ENCODE peak calls at places on chromosomes 2 and 18, in five cellular contexts. One of them, this sample, is unnamed.

GRCh38 chr2:55985406-55985805 is 61.8 kb upstream of the EFEMP1 start:
- DNase-seq in foreskin fibroblast: no peak
- DNase-seq in mucosa of descending colon: no peak
- DNase-seq in left ventricle myocardium inferior: no peak
- DNase-seq in bronchial epithelial cell: no peak
- DNase-seq in this sample: no peak

GRCh38 chr18:48917579-48918101 is 33.1 kb downstream of the SMAD7 start:
- DNase-seq in bronchial epithelial cell: no peak
- DNase-seq in foreskin fibroblast: no peak
- DNase-seq in left ventricle myocardium inferior: no peak
- DNase-seq in mucosa of descending colon: no peak
- DNase-seq in this sample: no peak

GRCh38 chr2:235055891-235056516 is 104.2 kb downstream of the SH3BP4 start:
- DNase-seq in foreskin fibroblast: peak; percentile 37
- DNase-seq in bronchial epithelial cell: peak; percentile 51
- DNase-seq in mucosa of descending colon: peak; percentile 70
- DNase-seq in left ventricle myocardium inferior: no peak
- DNase-seq in this sample: no peak

GRCh38 chr2:96212336-96212735 is 3.7 kb upstream of the STARD7 start:
- DNase-seq in bronchial epithelial cell: no peak
- DNase-seq in mucosa of descending colon: no peak
- DNase-seq in left ventricle myocardium inferior: no peak
- DNase-seq in foreskin fibroblast: no peak
- DNase-seq in this sample: no peak

GRCh38 chr2:217916504-217917254 is 86.1 kb downstream of the TNS1 start:
- DNase-seq in foreskin fibroblast: no peak
- DNase-seq in bronchial epithelial cell: no peak
- DNase-seq in left ventricle myocardium inferior: no peak
- DNase-seq in mucosa of descending colon: no peak
- DNase-seq in this sample: no peak

GRCh38 chr2:181658444-181658843 is 1.5 kb upstream of the CERKL start:
- DNase-seq in foreskin fibroblast: no peak
- DNase-seq in mucosa of descending colon: no peak
- DNase-seq in bronchial epithelial cell: no peak
- DNase-seq in left ventricle myocardium inferior: no peak
- DNase-seq in this sample: no peak

GRCh38 chr18:74558096-74558495 is 23.8 kb downstream of the CNDP1 start:
- DNase-seq in bronchial epithelial cell: no peak
- DNase-seq in foreskin fibroblast: no peak
- DNase-seq in mucosa of descending colon: no peak
- DNase-seq in left ventricle myocardium inferior: no peak
- DNase-seq in this sample: no peak

GRCh38 chr2:6826081-6826913 is 39.4 kb downstream of the CMPK2 start:
- DNase-seq in foreskin fibroblast: peak; percentile 56
- DNase-seq in left ventricle myocardium inferior: no peak
- DNase-seq in mucosa of descending colon: peak; percentile 67
- DNase-seq in bronchial epithelial cell: peak; percentile 71
- DNase-seq in this sample: no peak

GRCh38 chr18:31684279-31685096 is at the start of gene B4GALT6:
- DNase-seq in left ventricle myocardium inferior: no peak
- DNase-seq in bronchial epithelial cell: no peak
- DNase-seq in foreskin fibroblast: peak; percentile 29
- DNase-seq in mucosa of descending colon: peak; percentile 36
- DNase-seq in this sample: no peak

GRCh38 chr2:121151311-121152109 is 133.5 kb downstream of the TFCP2L1 start:
- DNase-seq in bronchial epithelial cell: peak; percentile 83
- DNase-seq in left ventricle myocardium inferior: no peak
- DNase-seq in foreskin fibroblast: no peak
- DNase-seq in mucosa of descending colon: peak; percentile 90
- DNase-seq in this sample: no peak

GRCh38 chr2:16284941-16285625 is 344.7 kb downstream of the MYCN start:
- DNase-seq in left ventricle myocardium inferior: no peak
- DNase-seq in foreskin fibroblast: no peak
- DNase-seq in mucosa of descending colon: no peak
- DNase-seq in bronchial epithelial cell: no peak
- DNase-seq in this sample: no peak

GRCh38 chr2:53568463-53568862 is 199.1 kb upstream of the CHAC2 start:
- DNase-seq in mucosa of descending colon: no peak
- DNase-seq in left ventricle myocardium inferior: no peak
- DNase-seq in bronchial epithelial cell: peak; percentile 5
- DNase-seq in foreskin fibroblast: no peak
- DNase-seq in this sample: no peak

GRCh38 chr18:42736074-42736473 is 379.4 kb downstream of the RIT2 start:
- DNase-seq in bronchial epithelial cell: no peak
- DNase-seq in foreskin fibroblast: no peak
- DNase-seq in left ventricle myocardium inferior: no peak
- DNase-seq in mucosa of descending colon: no peak
- DNase-seq in this sample: no peak

GRCh38 chr18:13376841-13377351 is 158.3 kb downstream of the LDLRAD4 start:
- DNase-seq in left ventricle myocardium inferior: no peak
- DNase-seq in foreskin fibroblast: no peak
- DNase-seq in bronchial epithelial cell: no peak
- DNase-seq in mucosa of descending colon: no peak
- DNase-seq in this sample: no peak

GRCh38 chr2:172578860-172579512 is 23.1 kb downstream of the PDK1 start:
- DNase-seq in left ventricle myocardium inferior: no peak
- DNase-seq in foreskin fibroblast: no peak
- DNase-seq in mucosa of descending colon: no peak
- DNase-seq in bronchial epithelial cell: no peak
- DNase-seq in this sample: no peak

GRCh38 chr2:43464546-43464945 is 131.3 kb downstream of the THADA start:
- DNase-seq in left ventricle myocardium inferior: peak; percentile 25
- DNase-seq in foreskin fibroblast: peak; percentile 74
- DNase-seq in bronchial epithelial cell: no peak
- DNase-seq in mucosa of descending colon: no peak
- DNase-seq in this sample: no peak

GRCh38 chr2:28904295-28904694 is 9.8 kb downstream of the WDR43 start:
- DNase-seq in bronchial epithelial cell: peak; percentile 63
- DNase-seq in foreskin fibroblast: peak; percentile 44
- DNase-seq in mucosa of descending colon: no peak
- DNase-seq in left ventricle myocardium inferior: no peak
- DNase-seq in this sample: no peak

GRCh38 chr18:275486-275885 is 7.6 kb upstream of the THOC1 start:
- DNase-seq in bronchial epithelial cell: no peak
- DNase-seq in foreskin fibroblast: no peak
- DNase-seq in left ventricle myocardium inferior: no peak
- DNase-seq in mucosa of descending colon: no peak
- DNase-seq in this sample: no peak

GRCh38 chr2:74548919-74549684 is 4.6 kb downstream of the LOXL3 start:
- DNase-seq in mucosa of descending colon: peak; percentile 78
- DNase-seq in bronchial epithelial cell: peak; percentile 40
- DNase-seq in foreskin fibroblast: peak; percentile 88
- DNase-seq in left ventricle myocardium inferior: peak; percentile 79
- DNase-seq in this sample: no peak

GRCh38 chr2:29228276-29228675 is 113.1 kb downstream of the CLIP4 start:
- DNase-seq in mucosa of descending colon: no peak
- DNase-seq in left ventricle myocardium inferior: no peak
- DNase-seq in bronchial epithelial cell: peak; percentile 37
- DNase-seq in foreskin fibroblast: no peak
- DNase-seq in this sample: peak; percentile 42

GRCh38 chr2:14756122-14756541 is 123.6 kb downstream of the LRATD1 start:
- DNase-seq in bronchial epithelial cell: peak; percentile 56
- DNase-seq in foreskin fibroblast: peak; percentile 19
- DNase-seq in left ventricle myocardium inferior: no peak
- DNase-seq in mucosa of descending colon: no peak
- DNase-seq in this sample: no peak

GRCh38 chr2:218959761-218960195 is 312 bp downstream of the CDK5R2 start:
- DNase-seq in mucosa of descending colon: no peak
- DNase-seq in foreskin fibroblast: no peak
- DNase-seq in bronchial epithelial cell: no peak
- DNase-seq in left ventricle myocardium inferior: no peak
- DNase-seq in this sample: no peak

GRCh38 chr2:64273524-64274398 is 129.5 kb upstream of the PELI1 start:
- DNase-seq in bronchial epithelial cell: peak; percentile 94
- DNase-seq in left ventricle myocardium inferior: peak; percentile 36
- DNase-seq in foreskin fibroblast: peak; percentile 93
- DNase-seq in mucosa of descending colon: peak; percentile 73
- DNase-seq in this sample: peak; percentile 83

GRCh38 chr2:141946016-141946415 is 184.8 kb downstream of the LRP1B start:
- DNase-seq in mucosa of descending colon: no peak
- DNase-seq in bronchial epithelial cell: no peak
- DNase-seq in foreskin fibroblast: no peak
- DNase-seq in left ventricle myocardium inferior: no peak
- DNase-seq in this sample: no peak

GRCh38 chr2:69998761-69999160 is 37.3 kb upstream of the ASPRV1 start:
- DNase-seq in mucosa of descending colon: no peak
- DNase-seq in left ventricle myocardium inferior: no peak
- DNase-seq in foreskin fibroblast: no peak
- DNase-seq in bronchial epithelial cell: no peak
- DNase-seq in this sample: no peak

GRCh38 chr2:228703099-228703498 is 521.6 kb upstream of the SPHKAP start:
- DNase-seq in left ventricle myocardium inferior: no peak
- DNase-seq in foreskin fibroblast: no peak
- DNase-seq in mucosa of descending colon: no peak
- DNase-seq in bronchial epithelial cell: no peak
- DNase-seq in this sample: no peak

GRCh38 chr2:15159751-15160177 is 401.4 kb downstream of the NBAS start:
- DNase-seq in mucosa of descending colon: peak; percentile 58
- DNase-seq in foreskin fibroblast: peak; percentile 76
- DNase-seq in left ventricle myocardium inferior: no peak
- DNase-seq in bronchial epithelial cell: peak; percentile 49
- DNase-seq in this sample: peak; percentile 32

GRCh38 chr2:218854860-218855259 is 4.7 kb upstream of the WNT6 start:
- DNase-seq in bronchial epithelial cell: no peak
- DNase-seq in left ventricle myocardium inferior: no peak
- DNase-seq in foreskin fibroblast: no peak
- DNase-seq in mucosa of descending colon: no peak
- DNase-seq in this sample: no peak

GRCh38 chr2:215619989-215620388 is 184.1 kb upstream of the FN1 start:
- DNase-seq in foreskin fibroblast: no peak
- DNase-seq in left ventricle myocardium inferior: peak; percentile 53
- DNase-seq in bronchial epithelial cell: no peak
- DNase-seq in mucosa of descending colon: peak; percentile 45
- DNase-seq in this sample: no peak

DNA sequence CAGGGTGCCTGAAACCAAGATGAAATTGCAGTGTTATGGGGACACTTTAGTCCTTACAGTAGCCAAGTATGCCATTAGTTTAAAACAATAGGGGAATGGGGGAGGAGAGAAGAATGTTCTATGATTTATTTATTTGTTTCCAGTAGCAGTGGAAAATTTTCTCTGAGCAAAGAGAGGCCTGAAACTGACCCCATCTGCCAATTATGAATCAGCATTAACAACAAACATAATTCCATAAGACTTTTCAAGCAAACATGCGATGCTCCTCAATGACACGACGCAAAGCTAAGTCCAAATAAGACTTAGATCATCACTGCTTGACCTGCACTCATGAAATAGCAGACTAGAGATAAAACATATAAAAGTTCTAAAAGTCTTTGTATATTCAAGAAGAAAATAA is 4.0 kb downstream of the KLF7 start:
- DNase-seq in foreskin fibroblast: peak; percentile 77
- DNase-seq in mucosa of descending colon: no peak
- DNase-seq in bronchial epithelial cell: no peak
- DNase-seq in left ventricle myocardium inferior: no peak
- DNase-seq in this sample: no peak
- H3K4me3 ChIP-seq in foreskin fibroblast: peak overlapping the region; percentile 61
- H3K4me3 ChIP-seq in mucosa of descending colon: no peak overlapping the region
- H3K4me3 ChIP-seq in bronchial epithelial cell: no peak overlapping the region
- H3K4me3 ChIP-seq in left ventricle myocardium inferior: peak overlapping the region; percentile 85
- H3K4me3 ChIP-seq in this sample: peak overlapping the region; percentile 83

GRCh38 chr2:85861650-85862049 is 27.1 kb downstream of the ST3GAL5 start:
- DNase-seq in left ventricle myocardium inferior: no peak
- DNase-seq in foreskin fibroblast: no peak
- DNase-seq in mucosa of descending colon: no peak
- DNase-seq in bronchial epithelial cell: no peak
- DNase-seq in this sample: no peak
- H3K4me3 ChIP-seq in left ventricle myocardium inferior: no peak overlapping the region
- H3K4me3 ChIP-seq in foreskin fibroblast: no peak overlapping the region
- H3K4me3 ChIP-seq in mucosa of descending colon: no peak overlapping the region
- H3K4me3 ChIP-seq in bronchial epithelial cell: no peak overlapping the region
- H3K4me3 ChIP-seq in this sample: no peak overlapping the region

GRCh38 chr2:177172034-177172880 is 40.3 kb upstream of the HNRNPA3 start:
- DNase-seq in bronchial epithelial cell: peak; percentile 91
- DNase-seq in foreskin fibroblast: peak; percentile 80
- DNase-seq in left ventricle myocardium inferior: no peak
- DNase-seq in mucosa of descending colon: no peak
- DNase-seq in this sample: peak; percentile 53
- H3K4me3 ChIP-seq in bronchial epithelial cell: no peak overlapping the region
- H3K4me3 ChIP-seq in foreskin fibroblast: no peak overlapping the region
- H3K4me3 ChIP-seq in left ventricle myocardium inferior: no peak overlapping the region
- H3K4me3 ChIP-seq in mucosa of descending colon: no peak overlapping the region
- H3K4me3 ChIP-seq in this sample: no peak overlapping the region

DNA sequence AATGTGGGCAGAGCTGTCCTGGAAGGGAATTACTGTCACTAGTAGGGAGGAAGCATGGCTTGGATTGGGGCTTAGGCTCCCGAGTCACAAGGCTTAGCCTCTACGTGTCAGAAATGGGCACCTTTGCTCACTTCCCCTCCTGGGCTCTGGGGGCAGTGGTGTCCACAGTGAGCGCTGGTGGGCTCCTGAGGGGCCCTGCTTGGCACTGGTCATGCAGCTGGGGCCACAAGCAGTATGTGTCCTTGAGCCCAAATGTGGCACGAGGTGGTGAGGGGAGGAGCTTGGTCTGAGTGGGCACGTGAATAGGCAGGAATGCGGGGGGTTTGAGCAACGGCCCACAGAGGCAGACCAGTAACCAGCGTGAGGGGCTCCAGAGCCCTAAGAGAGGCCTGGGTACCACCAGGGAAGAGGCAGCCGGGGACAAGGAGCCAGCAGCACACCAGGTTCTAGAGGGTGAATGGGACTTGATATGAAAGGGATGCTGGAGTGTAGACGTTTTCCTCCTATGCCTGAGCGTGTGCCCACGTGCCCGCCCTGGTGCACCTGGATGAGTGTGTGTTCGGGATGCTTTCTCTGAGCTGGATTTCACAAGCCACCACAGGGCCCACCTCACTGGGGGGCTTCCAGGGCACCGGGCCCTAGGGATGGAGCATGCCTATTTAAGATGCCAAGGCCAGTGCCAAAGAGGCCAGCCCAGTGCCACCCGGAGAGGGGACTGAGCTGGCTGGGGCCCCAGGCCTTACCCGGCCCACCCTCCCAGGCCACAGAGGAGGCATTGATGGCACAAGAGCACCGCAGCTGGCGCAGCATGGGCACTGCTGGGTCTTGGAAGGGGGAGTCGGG is 22.8 kb upstream of the PTMA start:
- DNase-seq in mucosa of descending colon: no peak
- DNase-seq in foreskin fibroblast: no peak
- DNase-seq in left ventricle myocardium inferior: no peak
- DNase-seq in bronchial epithelial cell: no peak
- DNase-seq in this sample: no peak
- H3K4me3 ChIP-seq in mucosa of descending colon: no peak overlapping the region
- H3K4me3 ChIP-seq in foreskin fibroblast: no peak overlapping the region
- H3K4me3 ChIP-seq in left ventricle myocardium inferior: no peak overlapping the region
- H3K4me3 ChIP-seq in bronchial epithelial cell: no peak overlapping the region
- H3K4me3 ChIP-seq in this sample: no peak overlapping the region

This sample was measured in astrocyte of the cerebellum.